ENCODE peak calls at places on chromosomes 1 and 21, in seven cellular contexts. C is nephron progenitor cell, P is AG04450, Y is cardiac fibroblast, E is left ventricle myocardium inferior, A is HepG2, H is activated B cell treated with CpG ODN at 0.5 μM for 24 hours. I is an unnamed sample.

GRCh38 chr1:197519741-197520334 is 251.8 kb downstream of the CRB1 start:
- DNase-seq in P (no peak), E (no peak), H (no peak), A (peak), Y (peak), C (no peak), I (no peak)

GRCh38 chr1:17664322-17664721 is 90.8 kb upstream of the ACTL8 start:
- DNase-seq in P (no peak), E (no peak), H (no peak), C (no peak), Y (no peak), A (no peak), I (no peak)

GRCh38 chr1:53617382-53618217 is 121.4 kb downstream of the GLIS1 start:
- DNase-seq in H (no peak), C (no peak), P (peak), Y (no peak), A (no peak), E (no peak), I (no peak)

GRCh38 chr21:43267391-43268085 is 98.7 kb downstream of the CRYAA start:
- DNase-seq in E (peak), A (no peak), C (no peak), Y (no peak), H (no peak), P (no peak), I (no peak)

GRCh38 chr1:150564051-150564991 is 15.1 kb downstream of the MCL1 start:
- DNase-seq in A (peak), H (no peak), Y (peak), P (no peak), E (no peak), C (no peak), I (no peak)

GRCh38 chr1:205488074-205488723 is 16.3 kb upstream of the CDK18 start:
- DNase-seq in C (peak), P (no peak), A (peak), Y (peak), E (no peak), H (no peak), I (peak)

GRCh38 chr1:167297222-167298214 is 76.8 kb downstream of the POU2F1 start:
- DNase-seq in H (no peak), A (peak), P (no peak), E (no peak), C (no peak), Y (peak), I (no peak)

GRCh38 chr1:220398238-220398637 is 126.0 kb upstream of the RAB3GAP2 start:
- DNase-seq in Y (no peak), C (no peak), H (no peak), P (no peak), A (no peak), E (no peak), I (no peak)

GRCh38 chr1:109615879-109616278 is 3.5 kb downstream of the GNAT2 start:
- DNase-seq in H (no peak), C (no peak), E (no peak), P (no peak), Y (peak), A (no peak), I (no peak)

GRCh38 chr1:11753555-11754208 is 8.3 kb upstream of the C1orf167 start:
- DNase-seq in E (no peak), C (no peak), P (no peak), Y (peak), H (no peak), A (no peak), I (no peak)

GRCh38 chr21:45152265-45152746 is 77.9 kb downstream of the ADARB1 start:
- DNase-seq in P (no peak), Y (no peak), A (no peak), H (peak), E (peak), C (peak), I (peak)

GRCh38 chr21:34661848-34662247 is 6.9 kb upstream of the CLIC6 start:
- DNase-seq in C (no peak), A (no peak), E (no peak), Y (no peak), P (no peak), H (no peak), I (no peak)

GRCh38 chr1:109887271-109887670 is 23.4 kb upstream of the CSF1 start:
- DNase-seq in C (no peak), E (no peak), Y (no peak), A (no peak), P (no peak), H (no peak), I (no peak)

GRCh38 chr1:118960567-118961136 is 27.5 kb downstream of the TBX15 start:
- DNase-seq in H (no peak), A (peak), E (no peak), Y (peak), P (no peak), C (peak), I (no peak)

GRCh38 chr21:28516996-28517592 is 475.6 kb downstream of the LTN1 start:
- DNase-seq in Y (peak), H (peak), P (no peak), E (peak), A (peak), C (peak), I (peak)

GRCh38 chr1:38671221-38671620 is 188.4 kb downstream of the RRAGC start:
- DNase-seq in C (no peak), P (no peak), Y (no peak), H (no peak), A (no peak), E (no peak), I (no peak)

GRCh38 chr1:93579891-93580290 is 101.7 kb downstream of the BCAR3 start:
- DNase-seq in Y (peak), H (no peak), E (peak), A (peak), C (no peak), P (peak), I (no peak)

GRCh38 chr21:21860888-21861287 is 862.7 kb downstream of the NCAM2 start:
- DNase-seq in C (no peak), A (no peak), H (no peak), P (no peak), E (no peak), Y (peak), I (no peak)

DNA sequence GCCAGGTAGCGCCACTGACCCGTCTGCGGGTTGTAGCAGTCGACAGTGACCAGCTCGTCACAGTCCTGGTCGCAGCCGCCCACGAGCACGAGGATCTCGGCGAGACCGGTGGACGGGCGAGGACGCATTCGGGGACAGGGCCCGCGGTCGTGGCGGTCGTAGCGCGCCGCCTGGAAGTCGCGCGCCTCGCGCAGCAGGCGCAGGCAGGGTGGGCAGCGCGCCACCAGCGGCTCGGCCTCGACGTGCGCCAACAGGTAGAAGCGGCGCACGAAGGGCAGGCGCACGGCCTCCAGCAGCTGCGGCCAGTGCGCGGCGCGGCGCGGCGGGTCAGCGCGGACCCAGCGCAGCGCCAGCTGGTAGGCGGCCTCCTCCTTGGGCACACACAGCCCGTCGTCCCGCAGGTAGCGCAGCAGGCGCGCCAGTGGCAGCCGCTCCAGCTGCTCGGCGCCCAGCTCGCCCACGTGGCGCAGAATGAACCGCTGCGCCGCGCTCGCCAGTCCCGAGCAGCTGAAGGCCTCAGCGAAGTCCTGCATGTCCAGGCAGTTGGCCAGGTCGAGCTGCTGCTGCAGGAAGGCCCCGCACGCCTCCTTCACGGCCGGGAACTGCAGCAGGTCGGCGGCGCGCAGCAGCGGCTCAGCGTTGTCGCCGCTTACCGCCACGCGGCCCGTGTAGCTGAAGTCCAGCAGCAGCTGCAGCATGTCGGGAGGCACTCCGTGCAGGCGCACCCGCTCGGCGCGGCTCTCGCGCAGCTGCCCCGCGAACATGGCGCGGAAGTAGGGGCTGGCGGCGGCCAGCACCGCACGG is 602 bp downstream of the KLHL21 start:
- DNase-seq in Y (no peak), A (no peak), C (peak), H (peak), P (no peak), E (peak), I (no peak)
- TF ChIP-seq CTCF in Y (no peak), A (peak), C (no peak), H (no peak), P (no peak), E (no peak), I (no peak)

DNA sequence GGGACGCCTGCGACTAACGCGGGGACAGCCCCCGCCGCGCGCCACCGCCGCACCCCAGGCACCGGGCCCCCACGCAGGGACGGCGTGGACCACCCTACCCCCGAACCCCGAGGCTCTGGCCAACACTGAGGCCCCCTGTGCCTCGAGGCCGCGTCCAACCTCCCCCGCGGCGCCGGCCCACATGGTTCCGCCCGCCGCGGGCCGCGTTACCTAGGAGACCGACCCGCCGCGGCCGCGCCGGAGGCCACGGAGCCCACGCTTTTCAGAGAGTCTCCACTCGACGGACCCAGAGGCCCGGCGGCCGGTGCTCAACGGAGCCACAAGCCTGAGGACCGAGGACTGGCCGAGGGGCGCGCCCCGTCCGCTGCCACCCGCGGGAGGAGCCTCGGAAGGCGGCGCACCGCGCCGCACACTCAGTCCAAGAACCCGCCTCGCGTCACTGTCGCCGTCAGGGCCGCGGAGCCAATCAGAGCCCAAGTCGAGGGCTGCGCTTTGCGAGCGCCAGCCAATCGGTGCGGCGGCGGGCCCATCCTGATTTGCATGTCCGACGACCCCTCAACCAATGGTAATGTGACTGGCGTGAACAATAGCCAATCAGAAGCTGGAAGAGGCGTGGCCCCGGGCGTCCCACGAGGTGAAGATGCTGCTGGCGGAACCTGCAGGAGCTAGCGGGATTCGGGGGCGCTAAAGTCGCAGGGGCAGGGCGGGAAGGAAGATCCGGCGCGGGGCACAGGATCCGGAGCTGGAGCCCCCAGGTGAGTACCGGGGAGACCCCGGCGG is at the start of gene NPHP4:
- DNase-seq in P (peak), H (peak), C (peak), Y (peak), A (peak), E (peak), I (peak)
- TF ChIP-seq CTCF in P (peak), H (no peak), C (no peak), Y (no peak), A (peak), E (no peak), I (no peak)

GRCh38 chr1:226457307-226457712 is 49.4 kb upstream of the PARP1 start:
- DNase-seq in H (no peak), C (no peak), E (no peak), A (no peak), Y (no peak), P (no peak), I (peak)
- TF ChIP-seq CTCF in H (no peak), C (no peak), E (no peak), A (no peak), Y (no peak), P (no peak), I (peak)

DNA sequence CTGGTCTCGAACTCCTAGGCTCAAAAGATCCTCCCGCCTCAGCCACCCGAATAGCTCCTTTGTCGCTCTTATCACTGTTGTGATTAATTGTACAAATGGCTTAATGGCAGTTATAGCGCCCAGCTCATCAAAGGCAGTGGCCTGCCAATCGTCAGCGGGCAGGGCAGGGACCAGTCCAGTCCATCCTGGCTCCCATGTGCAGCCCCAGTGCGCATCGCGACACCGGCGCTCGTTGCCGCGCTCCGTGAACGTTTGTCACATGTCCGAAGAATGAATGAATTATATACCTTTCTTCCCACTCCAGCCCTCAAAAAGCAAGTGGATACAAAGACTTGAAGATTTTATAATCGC is 18.4 kb downstream of the MTX1 start:
- DNase-seq in P (no peak), E (peak), A (peak), Y (peak), H (no peak), C (peak), I (peak)
- TF ChIP-seq CTCF in P (no peak), E (peak), A (no peak), Y (no peak), H (no peak), C (no peak), I (peak)

DNA sequence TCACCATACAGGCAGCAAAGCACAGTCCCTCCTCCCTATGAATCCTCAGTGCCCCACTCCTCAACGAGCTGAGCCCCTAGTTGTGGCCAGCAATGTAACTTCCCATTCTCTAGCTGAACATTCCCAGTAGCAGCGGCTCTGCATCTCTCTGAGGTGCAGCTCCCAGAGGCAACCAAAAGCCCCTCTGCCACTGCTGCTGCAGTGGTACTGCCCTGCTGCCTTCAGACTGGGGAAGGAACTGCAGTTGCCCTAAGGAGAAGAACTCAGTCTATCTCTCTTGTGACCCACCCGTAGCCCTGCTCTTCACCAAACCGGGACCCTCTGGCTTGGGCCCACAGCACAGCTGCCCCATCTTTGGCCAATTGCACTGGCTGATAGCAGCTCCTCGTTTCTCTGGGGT is 31.6 kb downstream of the PYHIN1 start:
- DNase-seq in P (no peak), E (no peak), H (no peak), Y (no peak), C (no peak), A (no peak), I (no peak)
- TF ChIP-seq CTCF in P (no peak), E (no peak), H (no peak), Y (no peak), C (no peak), A (no peak), I (no peak)

GRCh38 chr1:192812420-192813209 is 3.8 kb downstream of the RGS2 start:
- DNase-seq in P (no peak), H (no peak), Y (peak), A (no peak), E (no peak), C (no peak), I (no peak)

GRCh38 chr1:192808588-192809285 is at the start of gene RGS2:
- DNase-seq in P (peak), A (peak), Y (peak), E (peak), H (peak), C (peak), I (peak)

GRCh38 chr1:192809286-192810252 is 730 bp downstream of the RGS2 start:
- DNase-seq in H (no peak), C (no peak), Y (peak), P (no peak), E (peak), A (no peak), I (peak)

GRCh38 chr1:192810253-192810880 is 1.5 kb downstream of the RGS2 start:
- DNase-seq in C (peak), A (no peak), Y (peak), H (no peak), E (peak), P (peak), I (no peak)

GRCh38 chr1:192811594-192812239 is 2.9 kb downstream of the RGS2 start:
- DNase-seq in A (no peak), H (no peak), C (no peak), Y (peak), P (no peak), E (no peak), I (no peak)
- TF ChIP-seq CTCF in A (no peak), H (no peak), C (no peak), Y (no peak), P (no peak), E (no peak), I (no peak)

GRCh38 chr1:6035719-6036118 is 10.0 kb upstream of the KCNAB2 start:
- DNase-seq in A (no peak), H (no peak), Y (no peak), E (no peak), C (no peak), P (no peak), I (no peak)
- TF ChIP-seq CTCF in A (no peak), H (no peak), Y (no peak), E (no peak), C (no peak), P (no peak), I (no peak)

I was measured in endothelial cell.